ENCODE peak calls at places on chromosome 5, in six cellular contexts. K is SJCRH30; W is CD8-positive, alpha-beta memory T cell; M is CD8-positive, alpha-beta T cell; N is adrenal gland; L is A549. T is an unnamed sample.

GRCh38 chr5:75034137-75034739 is 18.1 kb downstream of the GCNT4 start:
- DNase-seq in K (no peak), W (peak), M (peak), N (no peak), L (no peak), T (no peak)

GRCh38 chr5:42887094-42887493 is 75.4 kb upstream of the SELENOP start:
- DNase-seq in K (no peak), W (no peak), M (no peak), N (no peak), L (no peak), T (peak)

GRCh38 chr5:166330061-166330460 is 1961.4 kb upstream of the WWC1 start:
- DNase-seq in K (no peak), W (no peak), M (no peak), N (no peak), L (no peak), T (no peak)

GRCh38 chr5:163705983-163706771 is 200.8 kb downstream of the MAT2B start:
- DNase-seq in K (no peak), W (no peak), M (no peak), N (no peak), L (no peak), T (no peak)

GRCh38 chr5:128021411-128021810 is 62.2 kb upstream of the SLC12A2 start:
- DNase-seq in K (no peak), W (no peak), M (no peak), N (no peak), L (no peak), T (no peak)

GRCh38 chr5:150077060-150077459 is 9.3 kb downstream of the CSF1R start:
- DNase-seq in K (no peak), W (no peak), M (no peak), N (no peak), L (no peak), T (no peak)

GRCh38 chr5:170293273-170293672 is 4.3 kb downstream of the LCP2 start:
- DNase-seq in K (no peak), W (peak), M (peak), N (no peak), L (no peak), T (peak)

GRCh38 chr5:39175273-39175955 is 43.9 kb downstream of the FYB1 start:
- DNase-seq in K (no peak), W (no peak), M (no peak), N (no peak), L (no peak), T (no peak)

GRCh38 chr5:132071338-132071707 is 2.3 kb upstream of the CSF2 start:
- DNase-seq in K (no peak), W (no peak), M (no peak), N (no peak), L (no peak), T (no peak)

GRCh38 chr5:78964889-78965288 is 20.2 kb downstream of the ARSB start:
- DNase-seq in K (peak), W (no peak), M (no peak), N (no peak), L (peak), T (peak)

GRCh38 chr5:60896991-60897390 is 47.9 kb downstream of the ERCC8 start:
- DNase-seq in K (no peak), W (no peak), M (no peak), N (no peak), L (no peak), T (no peak)

GRCh38 chr5:175059687-175060194 is 335.4 kb downstream of the MSX2 start:
- DNase-seq in K (peak), W (no peak), M (no peak), N (peak), L (peak), T (no peak)

GRCh38 chr5:63121471-63121870 is 542.9 kb downstream of the LRRC70 start:
- DNase-seq in K (no peak), W (no peak), M (no peak), N (no peak), L (no peak), T (no peak)

GRCh38 chr5:158720316-158720715 is 379.4 kb downstream of the EBF1 start:
- DNase-seq in K (no peak), W (no peak), M (no peak), N (no peak), L (no peak), T (no peak)

GRCh38 chr5:157451806-157452205 is 8.2 kb upstream of the NIPAL4 start:
- DNase-seq in K (no peak), W (no peak), M (no peak), N (no peak), L (no peak), T (no peak)

GRCh38 chr5:179124853-179125788 is 64.9 kb downstream of the ZNF354C start:
- DNase-seq in K (no peak), W (no peak), M (no peak), N (no peak), L (no peak), T (no peak)

GRCh38 chr5:15694694-15695093 is 194.7 kb downstream of the FBXL7 start:
- DNase-seq in K (no peak), W (no peak), M (no peak), N (no peak), L (no peak), T (no peak)

GRCh38 chr5:1021136-1021968 is 12.8 kb downstream of the NKD2 start:
- DNase-seq in K (no peak), W (no peak), M (no peak), N (no peak), L (no peak), T (no peak)

GRCh38 chr5:140111043-140111858 is 2.7 kb upstream of the PURA start:
- DNase-seq in K (no peak), W (no peak), M (no peak), N (no peak), L (no peak), T (no peak)

GRCh38 chr5:58497956-58498942 is 7.0 kb downstream of the GAPT start:
- DNase-seq in K (peak), W (no peak), M (no peak), N (peak), L (peak), T (peak)

GRCh38 chr5:68033961-68034581 is 181.5 kb upstream of the PIK3R1 start:
- DNase-seq in K (no peak), W (no peak), M (no peak), N (peak), L (no peak), T (peak)

GRCh38 chr5:127210082-127210481 is 80.5 kb upstream of the MEGF10 start:
- DNase-seq in K (no peak), W (no peak), M (no peak), N (peak), L (no peak), T (no peak)

GRCh38 chr5:91642592-91642991 is 259.5 kb upstream of the ARRDC3 start:
- DNase-seq in K (no peak), W (no peak), M (no peak), N (no peak), L (no peak), T (no peak)

GRCh38 chr5:56375011-56375410 is 141.9 kb upstream of the ANKRD55 start:
- DNase-seq in K (no peak), W (no peak), M (no peak), N (peak), L (no peak), T (no peak)

GRCh38 chr5:179820127-179820482 is 600 bp upstream of the SQSTM1 start:
- DNase-seq in K (no peak), W (no peak), M (peak), N (peak), L (no peak), T (no peak)

GRCh38 chr5:170662966-170663365 is 120.6 kb upstream of the GABRP start:
- DNase-seq in K (no peak), W (no peak), M (no peak), N (no peak), L (no peak), T (no peak)

GRCh38 chr5:1404062-1404461 is 41.2 kb downstream of the SLC6A3 start:
- DNase-seq in K (no peak), W (no peak), M (no peak), N (no peak), L (no peak), T (no peak)

GRCh38 chr5:114055318-114055788 is 306.5 kb upstream of the KCNN2 start:
- DNase-seq in K (peak), W (no peak), M (no peak), N (peak), L (no peak), T (no peak)

GRCh38 chr5:132301341-132302274 is 7.4 kb downstream of the SLC22A4 start:
- DNase-seq in K (no peak), W (no peak), M (no peak), N (peak), L (no peak), T (peak)

GRCh38 chr5:127028822-127029457 is 1.4 kb downstream of the MARCHF3 start:
- DNase-seq in K (peak), W (no peak), M (no peak), N (peak), L (no peak), T (peak)

GRCh38 chr5:82111191-82111590 is 139.4 kb downstream of the ATG10 start:
- DNase-seq in K (peak), W (no peak), M (no peak), N (no peak), L (no peak), T (no peak)

GRCh38 chr5:154475613-154476342 is 2.2 kb downstream of the HAND1 start:
- DNase-seq in K (no peak), W (no peak), M (no peak), N (no peak), L (no peak), T (no peak)

GRCh38 chr5:172743112-172743959 is 27.7 kb downstream of the DUSP1 start:
- DNase-seq in K (no peak), W (no peak), M (no peak), N (no peak), L (no peak), T (no peak)

GRCh38 chr5:68970617-68971016 is 123.2 kb upstream of the SLC30A5 start:
- DNase-seq in K (no peak), W (no peak), M (no peak), N (no peak), L (no peak), T (no peak)

GRCh38 chr5:2160811-2161210 is 278.1 kb upstream of the IRX4 start:
- DNase-seq in K (no peak), W (no peak), M (no peak), N (no peak), L (no peak), T (no peak)

GRCh38 chr5:98927242-98927987 is 1.4 kb downstream of the CHD1 start:
- DNase-seq in K (peak), W (peak), M (peak), N (peak), L (peak), T (peak)

GRCh38 chr5:127898551-127899213 is 184.9 kb upstream of the SLC12A2 start:
- DNase-seq in K (no peak), W (no peak), M (no peak), N (no peak), L (no peak), T (no peak)

GRCh38 chr5:17396247-17396646 is 101.8 kb upstream of the TAF11L2 start:
- DNase-seq in K (no peak), W (no peak), M (no peak), N (no peak), L (no peak), T (no peak)

GRCh38 chr5:52674815-52675545 is 112.7 kb upstream of the ITGA1 start:
- DNase-seq in K (no peak), W (no peak), M (no peak), N (no peak), L (no peak), T (no peak)

DNA sequence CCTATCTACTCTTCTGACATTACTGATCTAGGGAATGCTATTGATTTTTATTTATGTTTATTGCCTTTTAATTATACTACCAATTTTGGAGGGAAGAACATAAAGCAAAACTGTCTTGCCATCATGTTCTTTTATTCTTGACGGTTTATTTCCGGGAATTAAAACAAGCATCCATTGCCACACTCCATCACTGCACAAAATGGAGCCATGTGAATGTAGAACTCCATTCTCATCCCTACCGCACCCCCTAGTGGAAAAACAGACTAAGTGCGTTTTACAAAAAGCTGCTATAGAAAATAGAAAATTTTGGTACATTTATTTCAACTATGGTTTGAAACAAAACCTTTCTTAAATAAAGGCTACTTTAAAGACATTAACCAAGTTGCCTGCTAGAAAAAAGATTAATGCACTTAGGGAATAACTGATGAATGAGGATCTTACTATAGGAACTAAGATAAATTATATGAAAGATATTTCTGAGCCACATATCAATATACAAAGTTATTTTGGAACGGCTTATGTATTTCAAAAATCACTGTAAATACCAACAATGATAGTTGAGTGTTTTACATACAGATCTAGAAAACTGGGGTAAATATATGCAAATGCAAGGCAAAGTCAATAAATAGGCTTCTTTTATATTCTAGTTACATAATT is 26.6 kb downstream of the OXCT1 start:
- DNase-seq in K (peak), W (peak), M (peak), N (peak), L (peak), T (peak)
- H3K27ac ChIP-seq in K (no peak), W (no peak), M (no peak), N (no peak), L (no peak), T (no peak)

GRCh38 chr5:111749303-111750026 is 7.5 kb downstream of the NREP start:
- DNase-seq in K (no peak), W (no peak), M (no peak), N (no peak), L (no peak), T (no peak)

GRCh38 chr5:111747336-111747735 is 9.7 kb downstream of the NREP start:
- DNase-seq in K (no peak), W (no peak), M (no peak), N (no peak), L (no peak), T (no peak)

GRCh38 chr5:111745075-111745474 is 11.9 kb downstream of the NREP start:
- DNase-seq in K (no peak), W (no peak), M (no peak), N (no peak), L (no peak), T (no peak)

GRCh38 chr5:111746791-111747190 is 10.2 kb downstream of the NREP start:
- DNase-seq in K (no peak), W (no peak), M (no peak), N (no peak), L (no peak), T (no peak)

DNA sequence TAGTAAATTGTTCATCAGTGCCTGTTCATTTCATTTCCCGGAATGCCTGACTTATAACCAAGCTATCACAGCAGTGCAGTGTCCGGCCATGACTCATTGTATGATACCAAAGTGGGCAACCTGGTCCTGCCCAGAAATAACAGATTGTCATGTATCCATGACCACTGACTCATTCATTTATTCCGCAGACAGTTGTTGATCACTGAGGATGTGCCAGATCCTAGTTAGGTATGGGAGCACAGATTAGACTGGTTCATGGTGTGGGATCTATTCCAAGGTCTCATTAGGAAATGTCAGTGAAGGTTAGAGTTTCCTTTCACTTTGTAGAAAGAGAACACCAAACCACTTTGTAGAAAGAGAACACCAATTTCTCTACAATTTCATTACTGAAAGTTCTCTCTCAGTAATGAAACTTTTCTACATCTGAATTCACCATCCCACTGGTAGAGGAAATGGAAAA is 8.7 kb downstream of the NREP start:
- DNase-seq in K (no peak), W (no peak), M (no peak), N (peak), L (no peak), T (no peak)
- H3K27ac ChIP-seq in K (peak), W (no peak), M (no peak), N (peak), L (no peak), T (no peak)

GRCh38 chr5:88678780-88679491 is 204.0 kb downstream of the MEF2C start:
- DNase-seq in K (no peak), W (no peak), M (no peak), N (no peak), L (no peak), T (no peak)

GRCh38 chr5:88677943-88678779 is 204.8 kb downstream of the MEF2C start:
- DNase-seq in K (no peak), W (no peak), M (no peak), N (no peak), L (no peak), T (no peak)

GRCh38 chr5:88679638-88680037 is 203.3 kb downstream of the MEF2C start:
- DNase-seq in K (no peak), W (no peak), M (no peak), N (no peak), L (no peak), T (no peak)

GRCh38 chr5:88681402-88681801 is 201.6 kb downstream of the MEF2C start:
- DNase-seq in K (no peak), W (no peak), M (no peak), N (no peak), L (no peak), T (no peak)

DNA sequence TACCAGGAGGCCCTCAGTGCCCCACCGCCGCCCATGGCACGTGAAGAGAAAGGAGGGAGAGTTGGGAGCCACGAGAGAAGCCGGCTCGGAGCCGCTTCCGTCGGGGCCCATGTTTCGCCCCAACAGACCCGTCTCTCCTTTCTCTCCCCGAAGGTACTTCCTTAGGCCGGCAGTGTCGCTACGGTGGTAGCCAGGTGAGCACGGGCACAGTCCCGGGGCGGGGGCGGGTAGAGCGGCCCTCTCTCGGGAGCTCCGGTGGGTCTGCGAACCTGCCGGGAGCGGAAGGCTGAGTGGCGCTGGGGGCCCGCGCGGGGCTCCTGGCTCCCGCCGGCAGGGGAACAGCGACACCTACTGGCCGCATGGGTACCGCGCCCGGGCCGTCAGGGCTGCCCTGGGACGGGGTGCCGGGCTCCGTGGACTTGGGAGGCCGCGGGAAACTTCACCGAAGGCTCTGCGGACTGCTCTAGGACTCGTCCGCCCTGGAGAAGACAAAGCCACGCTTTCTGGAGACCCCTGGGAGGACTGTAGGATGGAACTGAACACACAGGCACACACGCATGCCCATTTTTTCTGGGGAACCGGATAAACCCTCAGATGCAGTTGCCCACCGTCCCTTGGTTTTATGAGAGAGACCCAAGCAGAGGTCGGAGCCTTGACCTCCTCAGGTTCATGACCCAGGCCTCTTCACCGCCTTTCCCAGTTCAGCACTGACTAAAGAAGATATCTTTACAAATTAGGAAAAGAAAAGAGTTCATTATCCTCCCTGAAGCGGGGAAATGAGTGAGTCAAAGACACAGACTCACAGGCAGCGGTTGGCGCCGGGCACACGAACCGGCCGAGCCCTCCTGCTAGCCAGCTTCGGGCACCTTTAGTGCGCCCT is 202.5 kb downstream of the MEF2C start:
- DNase-seq in K (peak), W (peak), M (peak), N (peak), L (peak), T (peak)
- H3K27ac ChIP-seq in K (peak), W (no peak), M (no peak), N (no peak), L (peak), T (no peak)

DNA sequence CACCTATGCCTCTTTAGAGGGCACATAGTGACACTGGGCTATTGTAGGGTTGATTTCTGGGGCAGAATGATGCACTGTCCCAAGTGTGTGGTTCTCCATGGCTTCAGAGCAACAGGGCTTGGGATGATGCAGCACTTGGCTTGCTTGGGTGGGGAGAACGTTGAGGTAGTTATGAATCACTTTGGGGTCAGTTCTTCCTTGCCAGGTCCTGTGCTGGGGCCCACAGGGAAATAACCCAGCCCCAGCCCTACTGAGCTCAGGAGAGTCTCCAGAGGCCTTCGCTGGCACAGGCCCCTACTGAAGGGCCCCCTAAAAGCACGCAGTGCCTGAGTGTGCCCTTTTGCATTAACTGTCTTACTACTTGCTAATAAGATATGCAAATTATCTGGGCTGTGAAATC is 24.2 kb downstream of the JADE2 start:
- DNase-seq in K (no peak), W (no peak), M (no peak), N (no peak), L (no peak), T (no peak)
- H3K27ac ChIP-seq in K (no peak), W (no peak), M (no peak), N (peak), L (no peak), T (no peak)